ENCODE peak calls at places on chromosomes 16 and 17, in four cellular contexts. Y is GM23338, K is GM10248, D is AG08395. G is an unnamed sample.

GRCh38 chr16:67560827-67561342 is 1.4 kb upstream of the CTCF start:
- DNase-seq in Y (no peak), K (no peak), D (no peak), G (no peak)

GRCh38 chr17:28727727-28728363 is 743 bp upstream of the NEK8 start:
- DNase-seq in Y (peak; percentile 97), K (peak; percentile 80), D (peak; percentile 7), G (peak; percentile 69)

GRCh38 chr17:50060951-50061712 is 5.2 kb downstream of the ITGA3 start:
- DNase-seq in Y (no peak), K (no peak), D (peak; percentile 57), G (peak; percentile 70)

GRCh38 chr16:15830832-15831451 is 25.9 kb downstream of the MYH11 start:
- DNase-seq in Y (no peak), K (no peak), D (no peak), G (no peak)

GRCh38 chr16:4414187-4414909 is 2.0 kb downstream of the CORO7 start:
- DNase-seq in Y (no peak), K (peak; percentile 90), D (no peak), G (no peak)

GRCh38 chr17:5610956-5611355 is 26.6 kb upstream of the NLRP1 start:
- DNase-seq in Y (no peak), K (no peak), D (no peak), G (no peak)

GRCh38 chr17:50308666-50309065 is 34.4 kb downstream of the TMEM92 start:
- DNase-seq in Y (no peak), K (no peak), D (no peak), G (no peak)

GRCh38 chr16:86515420-86515779 is 5.1 kb downstream of the FOXF1 start:
- DNase-seq in Y (peak; percentile 82), K (no peak), D (no peak), G (no peak)

GRCh38 chr16:50102046-50102756 is 36.4 kb downstream of the HEATR3 start:
- DNase-seq in Y (no peak), K (peak; percentile 50), D (peak; percentile 77), G (no peak)

GRCh38 chr17:12549499-12549901 is 116.2 kb upstream of the MYOCD start:
- DNase-seq in Y (no peak), K (no peak), D (no peak), G (no peak)

GRCh38 chr16:65540913-65541312 is 419.1 kb upstream of the CDH11 start:
- DNase-seq in Y (no peak), K (no peak), D (no peak), G (no peak)

GRCh38 chr16:79658301-79659001 is 57.9 kb upstream of the MAF start:
- DNase-seq in Y (no peak), K (no peak), D (peak; percentile 57), G (peak; percentile 83)

GRCh38 chr17:6494239-6494941 is 50.1 kb downstream of the PIMREG start:
- DNase-seq in Y (no peak), K (no peak), D (no peak), G (no peak)

GRCh38 chr17:42872251-42872965 is 21.4 kb downstream of the AOC3 start:
- DNase-seq in Y (no peak), K (no peak), D (no peak), G (no peak)

GRCh38 chr17:2025220-2025621 is at the start of gene RTN4RL1:
- DNase-seq in Y (peak; percentile 72), K (peak; percentile 62), D (peak; percentile 85), G (peak; percentile 81)

GRCh38 chr16:85137323-85138072 is 25.2 kb upstream of the CIBAR2 start:
- DNase-seq in Y (no peak), K (no peak), D (peak; percentile 95), G (peak; percentile 81)

GRCh38 chr16:27235055-27235937 is 32.0 kb downstream of the KDM8 start:
- DNase-seq in Y (peak; percentile 73), K (peak; percentile 68), D (peak; percentile 81), G (peak; percentile 83)

GRCh38 chr17:82031303-82031884 is at the start of gene RAC3:
- DNase-seq in Y (peak; percentile 68), K (peak; percentile 68), D (no peak), G (no peak)

GRCh38 chr17:57915980-57916757 is 39.0 kb downstream of the CUEDC1 start:
- DNase-seq in Y (peak; percentile 83), K (no peak), D (peak; percentile 32), G (no peak)

GRCh38 chr16:85577899-85578598 is 35.1 kb upstream of the GSE1 start:
- DNase-seq in Y (no peak), K (no peak), D (no peak), G (no peak)